ENCODE peak calls at places on chromosomes 7 and 10, in four cellular contexts. K is adrenal gland, E is sigmoid colon, Z is K562. J is an unnamed sample. For H3K4me1, the result is how much of the 10 kb centered on the place peaks cover.

GRCh38 chr7:45689797-45690761 is 115.9 kb downstream of the ADCY1 start:
- DNase-seq in Z (no peak), E (no peak), K (no peak), J (peak)

GRCh38 chr10:83917519-83918506 is 221.5 kb upstream of the GHITM start:
- DNase-seq in Z (peak), K (peak), E (peak), J (no peak)

GRCh38 chr7:149790754-149791360 is 17.5 kb upstream of the ZNF467 start:
- DNase-seq in E (no peak), K (no peak), Z (no peak), J (no peak)

GRCh38 chr10:97466755-97467154 is 20.8 kb downstream of the ZDHHC16 start:
- DNase-seq in K (peak), E (no peak), Z (no peak), J (no peak)

GRCh38 chr7:140541513-140542192 is 62.3 kb upstream of the MKRN1 start:
- DNase-seq in Z (no peak), E (peak), K (peak), J (peak)

GRCh38 chr7:116675812-116676355 is 3.9 kb downstream of the MET start:
- DNase-seq in K (no peak), Z (no peak), E (no peak), J (no peak)

GRCh38 chr7:76351372-76351771 is 7.4 kb downstream of the YWHAG start:
- DNase-seq in K (no peak), E (peak), Z (no peak), J (no peak)

GRCh38 chr10:9038146-9038714 is 983.7 kb downstream of the GATA3 start:
- DNase-seq in E (no peak), K (peak), Z (no peak), J (peak)

GRCh38 chr10:96374004-96374403 is 15.2 kb upstream of the OPALIN start:
- DNase-seq in E (no peak), K (no peak), Z (no peak), J (no peak)

GRCh38 chr10:44114441-44114840 is 270.5 kb downstream of the CXCL12 start:
- DNase-seq in Z (no peak), E (no peak), K (no peak), J (no peak)

GRCh38 chr7:86947956-86948355 is 111.5 kb downstream of the ELAPOR2 start:
- DNase-seq in K (no peak), E (no peak), Z (no peak), J (no peak)

GRCh38 chr10:127906548-127907377 is at the start of gene PTPRE:
- DNase-seq in E (peak), Z (peak), K (peak), J (peak)

GRCh38 chr10:118669020-118669766 is 73.7 kb upstream of the PRLHR start:
- DNase-seq in Z (no peak), E (no peak), K (peak), J (no peak)

GRCh38 chr10:49162761-49163160 is 25.4 kb downstream of the TMEM273 start:
- DNase-seq in E (no peak), K (no peak), Z (no peak), J (no peak)

GRCh38 chr7:30029696-30030095 is 1.5 kb downstream of the PLEKHA8 start:
- DNase-seq in K (no peak), E (no peak), Z (peak), J (no peak)

GRCh38 chr10:122342293-122343134 is 32.0 kb upstream of the PLEKHA1 start:
- DNase-seq in E (no peak), K (peak), Z (peak), J (peak)

GRCh38 chr7:115136796-115137443 is 215.0 kb downstream of the MDFIC start:
- DNase-seq in K (no peak), Z (no peak), E (no peak), J (no peak)

GRCh38 chr10:83212632-83213349 is 926.5 kb upstream of the GHITM start:
- DNase-seq in E (no peak), K (no peak), Z (no peak), J (no peak)

GRCh38 chr7:111587715-111588433 is 25.6 kb upstream of the IMMP2L start:
- DNase-seq in Z (no peak), E (no peak), K (no peak), J (no peak)

GRCh38 chr7:87853237-87853864 is 22.8 kb downstream of the SLC25A40 start:
- DNase-seq in K (no peak), Z (no peak), E (no peak), J (no peak)

GRCh38 chr7:154339169-154339568 is 287.0 kb downstream of the DPP6 start:
- DNase-seq in E (no peak), K (no peak), Z (no peak), J (no peak)

GRCh38 chr10:23702977-23703414 is 264.1 kb downstream of the OTUD1 start:
- DNase-seq in E (peak), Z (peak), K (peak), J (peak)

GRCh38 chr7:157177333-157177993 is 38.7 kb downstream of the UBE3C start:
- DNase-seq in Z (no peak), E (no peak), K (no peak), J (no peak)

GRCh38 chr10:4998671-4999070 is 5.0 kb downstream of the AKR1C2 start:
- DNase-seq in Z (no peak), E (no peak), K (no peak), J (no peak)

GRCh38 chr7:45589061-45589460 is 14.9 kb downstream of the ADCY1 start:
- DNase-seq in E (peak), K (no peak), Z (no peak), J (no peak)

GRCh38 chr7:15424468-15424867 is 137.3 kb downstream of the AGMO start:
- DNase-seq in Z (no peak), E (no peak), K (no peak), J (no peak)

GRCh38 chr7:157851501-157852067 is 514.8 kb downstream of the DNAJB6 start:
- DNase-seq in K (peak), E (peak), Z (peak), J (peak)

GRCh38 chr10:805635-806305 is 116.3 kb upstream of the DIP2C start:
- DNase-seq in Z (no peak), K (no peak), E (no peak), J (no peak)

GRCh38 chr7:22110227-22110839 is 164.6 kb upstream of the CDCA7L start:
- DNase-seq in E (peak), K (peak), Z (peak), J (peak)

GRCh38 chr10:84270708-84271107 is 25.9 kb downstream of the RGR start:
- DNase-seq in Z (no peak), K (no peak), E (no peak), J (no peak)

GRCh38 chr7:44136731-44137130 is 4.4 kb downstream of the MYL7 start:
- DNase-seq in K (no peak), E (no peak), Z (no peak), J (no peak)

GRCh38 chr7:31986878-31987518 is 83.2 kb downstream of the PDE1C start:
- DNase-seq in K (no peak), E (no peak), Z (no peak), J (no peak)

DNA sequence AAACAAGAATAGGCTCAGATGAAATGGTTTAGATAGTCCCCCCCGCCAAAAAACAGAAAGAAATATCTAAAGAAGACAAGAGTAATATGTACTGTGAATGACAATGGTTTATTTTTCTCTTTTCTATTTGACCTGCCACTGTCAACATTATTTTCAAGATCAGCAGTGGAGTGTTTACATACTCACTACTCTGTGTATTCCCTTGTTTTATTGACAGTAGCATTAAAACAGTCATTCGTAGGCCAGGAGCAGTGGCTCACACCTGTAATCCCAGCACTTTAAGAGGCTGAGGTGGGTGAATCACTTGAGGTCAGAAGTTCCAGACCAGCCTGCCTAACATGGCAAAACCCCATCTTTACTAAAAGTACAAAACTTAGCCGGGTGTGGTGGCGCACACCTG is 245.3 kb upstream of the SLC26A5 start:
- DNase-seq in K (no peak), E (no peak), Z (no peak), J (no peak)
- H3K27ac ChIP-seq in K (no peak), E (no peak), Z (no peak), J (no peak)

GRCh38 chr7:99141756-99142726 is 1.9 kb downstream of the SMURF1 start:
- DNase-seq in K (peak), E (peak), Z (peak), J (peak)
- TF ChIP-seq POLR2A in K (no peak), E (no peak), Z (no peak), J (no peak)

DNA sequence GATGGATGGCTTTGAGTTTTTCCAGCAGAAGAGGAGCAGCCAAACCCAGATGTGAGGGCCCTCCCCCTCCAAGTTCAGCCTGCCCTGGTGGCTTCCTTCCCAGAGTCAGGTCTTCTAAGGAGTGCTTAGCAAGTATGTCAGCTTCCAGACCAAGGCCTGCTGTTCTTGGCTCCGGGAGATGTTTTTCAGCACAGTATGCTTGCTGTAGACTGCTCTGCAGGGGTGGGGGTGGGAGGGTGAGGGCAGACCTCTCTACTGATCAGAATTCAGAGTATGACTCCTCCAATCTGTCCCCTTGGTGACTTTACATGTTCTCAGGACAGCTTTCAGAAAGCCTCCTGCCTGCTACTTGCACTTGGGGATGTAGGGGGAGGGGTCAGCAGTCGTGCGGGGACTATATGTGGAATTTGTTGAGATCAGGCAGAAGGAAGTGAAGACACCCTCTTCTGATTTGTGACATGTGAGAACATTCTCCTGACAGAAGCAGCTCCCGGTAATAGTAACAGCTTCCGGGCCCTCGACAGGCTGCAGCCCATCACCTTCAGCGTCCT is 516.4 kb upstream of the ZMIZ1 start:
- DNase-seq in E (peak), K (peak), Z (no peak), J (no peak)
- H3K4me1 ChIP-seq in E (under half), K (under half), Z (under half), J (under half)

DNA sequence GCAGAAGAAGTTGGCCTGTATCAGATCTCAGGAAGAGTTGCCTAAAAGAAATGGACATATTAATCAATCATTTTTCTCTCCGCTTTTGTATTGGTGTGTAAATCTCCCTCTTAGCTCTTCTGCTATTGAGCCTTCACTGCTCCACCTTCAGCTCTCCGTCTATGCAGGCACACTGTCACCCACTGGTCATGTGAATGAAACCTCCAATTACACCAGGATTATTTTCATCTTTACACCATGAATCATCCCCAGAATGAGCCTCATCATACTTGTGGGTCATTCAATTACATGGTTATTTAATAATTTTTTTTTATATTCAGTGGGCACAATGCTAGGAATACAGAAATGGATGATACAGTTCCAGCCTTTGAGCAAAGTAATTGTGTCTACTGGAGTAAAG is 92.6 kb downstream of the LRRC4 start:
- DNase-seq in Z (no peak), E (no peak), K (peak), J (no peak)
- H3K27ac ChIP-seq in Z (no peak), E (no peak), K (no peak), J (no peak)

GRCh38 chr7:99374121-99375064 is at the start of gene ARPC1B:
- DNase-seq in Z (peak), E (peak), K (peak), J (peak)
- TF ChIP-seq POLR2A in Z (peak), E (no peak), K (no peak), J (peak)

GRCh38 chr10:15180736-15181135 is 12.2 kb upstream of the NMT2 start:
- DNase-seq in E (no peak), Z (no peak), K (peak), J (no peak)
- H3K4me1 ChIP-seq in E (under half), Z (under half), K (under half), J (under half)

GRCh38 chr10:71710519-71710918 is 9.1 kb downstream of the C10orf105 start:
- DNase-seq in Z (no peak), E (no peak), K (no peak), J (no peak)

GRCh38 chr10:71712170-71712569 is 7.4 kb downstream of the C10orf105 start:
- DNase-seq in Z (no peak), K (no peak), E (no peak), J (no peak)

GRCh38 chr10:71708897-71709882 is 10.4 kb downstream of the C10orf105 start:
- DNase-seq in Z (no peak), K (no peak), E (no peak), J (no peak)

GRCh38 chr10:71712572-71713134 is 6.9 kb downstream of the C10orf105 start:
- DNase-seq in E (no peak), Z (peak), K (no peak), J (no peak)

GRCh38 chr10:71711052-71711623 is 8.4 kb downstream of the C10orf105 start:
- DNase-seq in Z (no peak), E (no peak), K (no peak), J (no peak)
- H3K27ac ChIP-seq in Z (no peak), E (no peak), K (no peak), J (no peak)

DNA sequence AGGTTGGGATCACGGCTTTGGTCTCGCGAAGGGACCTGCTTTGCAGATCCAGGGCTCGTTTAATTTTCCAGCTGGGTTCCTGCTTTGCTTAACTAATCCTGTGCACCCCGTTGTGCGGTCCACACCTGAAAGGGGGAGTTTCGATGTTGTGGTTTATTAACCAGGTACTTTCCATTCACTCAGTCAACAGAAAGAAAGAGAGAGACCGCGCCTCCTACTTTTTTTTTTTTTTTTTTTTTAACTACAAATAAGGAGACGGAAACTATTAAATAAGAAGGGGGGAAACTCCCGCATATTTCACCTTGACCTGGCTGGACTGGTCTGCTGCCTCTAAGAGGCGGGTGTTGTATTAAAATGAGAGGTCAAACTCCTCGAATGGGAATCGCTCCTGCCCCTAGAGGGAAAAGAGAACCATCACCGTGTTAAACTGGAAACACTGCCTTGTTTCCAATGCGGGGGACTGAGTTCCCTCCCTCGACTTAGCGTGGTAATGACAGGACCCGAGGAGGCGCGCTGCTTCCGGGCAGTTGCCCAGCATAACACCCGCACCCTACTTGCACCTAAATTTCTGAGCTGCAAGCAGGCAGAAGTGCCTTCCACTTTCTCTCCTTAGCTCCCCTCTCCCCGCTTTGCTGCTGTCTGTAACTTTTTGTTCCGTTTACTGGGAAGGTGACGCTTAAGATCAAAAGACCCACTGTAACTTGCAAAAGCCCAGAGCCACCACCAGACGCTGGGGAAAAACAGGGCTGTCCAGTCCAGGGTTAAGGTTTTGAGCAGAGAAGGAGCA is 1.1 kb upstream of the ITGB8 start:
- DNase-seq in Z (peak), K (peak), E (peak), J (no peak)
- TF ChIP-seq POLR2A in Z (no peak), K (peak), E (no peak), J (no peak)

GRCh38 chr10:50576245-50576815 is 47.4 kb downstream of the SGMS1 start:
- DNase-seq in Z (peak), E (no peak), K (peak), J (no peak)
- H3K4me1 ChIP-seq in Z (half or more), E (under half), K (under half), J (under half)

GRCh38 chr7:23334482-23335056 is 35.4 kb downstream of the MALSU1 start:
- DNase-seq in Z (peak), E (no peak), K (peak), J (peak)
- H3K27ac ChIP-seq in Z (no peak), E (no peak), K (no peak), J (peak)

J was measured in right lobe of liver.